ENCODE peak calls at places on chromosomes 16 and 17, in four cellular contexts. H, U, P and V are unnamed samples.

GRCh38 chr17:32774286-32775084 is 102.4 kb downstream of the MYO1D start:
- DNase-seq in H (no peak), U (no peak), P (no peak), V (no peak)

GRCh38 chr16:89678258-89678657 is 8.2 kb upstream of the CDK10 start:
- DNase-seq in H (no peak), U (no peak), P (no peak), V (no peak)

GRCh38 chr17:59165933-59166342 is 10.4 kb downstream of the PRR11 start:
- DNase-seq in H (peak; percentile 57), U (no peak), P (peak; percentile 67), V (peak; percentile 49)

GRCh38 chr17:31060814-31061550 is 33.8 kb upstream of the NF1 start:
- DNase-seq in H (no peak), U (no peak), P (no peak), V (no peak)

GRCh38 chr17:37790153-37790552 is 45.3 kb upstream of the HNF1B start:
- DNase-seq in H (no peak), U (no peak), P (no peak), V (no peak)

GRCh38 chr17:27994586-27994985 is 47.9 kb upstream of the NLK start:
- DNase-seq in H (no peak), U (no peak), P (no peak), V (no peak)

GRCh38 chr17:5131146-5131715 is 15.4 kb downstream of the USP6 start:
- DNase-seq in H (no peak), U (no peak), P (no peak), V (no peak)

GRCh38 chr16:21265104-21265825 is 12.8 kb downstream of the CRYM start:
- DNase-seq in H (no peak), U (no peak), P (no peak), V (no peak)

GRCh38 chr17:7004398-7005253 is 7.8 kb upstream of the RNASEK start:
- DNase-seq in H (peak; percentile 26), U (peak; percentile 43), P (peak; percentile 76), V (peak; percentile 56)

GRCh38 chr16:70269471-70269870 is 17.7 kb upstream of the EXOSC6 start:
- DNase-seq in H (no peak), U (peak; percentile 6), P (no peak), V (no peak)

GRCh38 chr17:77373298-77374169 is 232.8 kb downstream of the SEC14L1 start:
- DNase-seq in H (no peak), U (no peak), P (no peak), V (no peak)

GRCh38 chr16:29126621-29127020 is 141.8 kb downstream of the LAT start:
- DNase-seq in H (no peak), U (no peak), P (no peak), V (no peak)

GRCh38 chr17:76911299-76912007 is 43.2 kb downstream of the MGAT5B start:
- DNase-seq in H (no peak), U (no peak), P (no peak), V (no peak)

GRCh38 chr17:82006468-82007227 is 16.0 kb downstream of the CENPX start:
- DNase-seq in H (no peak), U (no peak), P (no peak), V (no peak)

GRCh38 chr17:65103896-65104295 is 33.3 kb upstream of the RGS9 start:
- DNase-seq in H (no peak), U (no peak), P (no peak), V (no peak)
- TF ChIP-seq JUND in H (no peak), U (no peak), P (no peak), V (no peak)

GRCh38 chr16:57188711-57189002 is 2.5 kb downstream of the RSPRY1 start:
- DNase-seq in H (no peak), U (no peak), P (no peak), V (no peak)

GRCh38 chr16:57187508-57187854 is 1.4 kb downstream of the RSPRY1 start:
- DNase-seq in H (no peak), U (no peak), P (peak; percentile 29), V (no peak)

GRCh38 chr16:57185945-57186629 is at the start of the genes PSME3IP1 and RSPRY1:
- DNase-seq in H (peak; percentile 99), U (peak; percentile 100), P (peak; percentile 100), V (peak; percentile 99)

GRCh38 chr16:57185446-57185944 is 344 bp downstream of the PSME3IP1 start:
- DNase-seq in H (no peak), U (peak; percentile 55), P (no peak), V (no peak)

GRCh38 chr16:57186630-57187507 is 740 bp downstream of the RSPRY1 start:
- DNase-seq in H (no peak), U (peak; percentile 28), P (peak; percentile 54), V (no peak)
- TF ChIP-seq ZNF274 in H (no peak), U (no peak), P (no peak), V (no peak)

GRCh38 chr17:39165178-39165843 is 650 bp downstream of the ARL5C start:
- DNase-seq in H (no peak), U (no peak), P (no peak), V (no peak)

GRCh38 chr17:39161967-39162366 is 4.0 kb downstream of the ARL5C start:
- DNase-seq in H (no peak), U (no peak), P (no peak), V (no peak)

GRCh38 chr17:39165844-39166349 is at the start of gene ARL5C:
- DNase-seq in H (no peak), U (no peak), P (no peak), V (no peak)

GRCh38 chr17:39166437-39167335 is 725 bp upstream of the ARL5C start:
- DNase-seq in H (no peak), U (no peak), P (no peak), V (no peak)

DNA sequence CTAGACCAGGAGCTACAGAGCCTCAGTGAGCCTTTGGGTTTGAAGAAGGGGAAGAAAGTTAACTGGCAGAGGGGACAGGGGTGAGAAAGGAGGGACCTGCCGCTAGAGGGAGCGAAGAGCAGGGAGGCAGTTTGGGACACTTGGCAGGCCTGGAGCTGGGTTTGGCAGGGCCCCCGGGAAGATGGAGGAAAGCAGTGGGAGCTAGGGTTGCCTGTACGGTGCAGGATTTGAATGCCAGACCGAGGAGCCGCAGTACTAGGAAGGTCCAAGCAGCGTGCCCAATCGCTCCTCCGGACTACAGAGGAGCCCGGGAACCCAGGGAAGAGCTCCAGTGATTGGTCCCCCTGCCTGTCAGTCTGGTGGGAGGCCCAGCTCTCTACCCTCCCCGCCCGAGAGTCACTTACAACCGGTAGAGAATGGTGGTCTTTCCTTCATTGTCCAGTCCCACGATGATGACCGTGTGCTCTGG is 1.3 kb downstream of the ARL5C start:
- DNase-seq in H (peak; percentile 53), U (peak; percentile 88), P (peak; percentile 57), V (peak; percentile 69)
- TF ChIP-seq ZBTB33 in H (no peak), U (no peak), P (no peak), V (no peak)

GRCh38 chr17:45307290-45308015 is 9.4 kb downstream of the MAP3K14 start:
- DNase-seq in H (peak; percentile 90), U (no peak), P (no peak), V (no peak)
- TF ChIP-seq JUND in H (peak; percentile 89), U (no peak), P (no peak), V (no peak)

GRCh38 chr16:31695667-31696066 is 168.0 kb downstream of the AHSP start:
- DNase-seq in H (no peak), U (no peak), P (no peak), V (no peak)
- TF ChIP-seq ZNF274 in H (no peak), U (no peak), P (no peak), V (no peak)

GRCh38 chr17:50931003-50931878 is 65.1 kb upstream of the TOB1 start:
- DNase-seq in H (no peak), U (peak; percentile 71), P (peak; percentile 77), V (no peak)
- TF ChIP-seq ZBTB33 in H (no peak), U (peak; percentile 14), P (no peak), V (no peak)

GRCh38 chr17:57294629-57295501 is 38.5 kb downstream of the MSI2 start:
- DNase-seq in H (no peak), U (no peak), P (peak; percentile 21), V (peak; percentile 94)
- TF ChIP-seq JUND in H (no peak), U (peak; percentile 65), P (no peak), V (peak; percentile 92)